ENCODE peak calls at places on chromosomes 3 and 15, in six cellular contexts. W is tibial nerve, C is prostate gland, P is fibroblast of lung, F is tibial artery, K is thoracic aorta. E is an unnamed sample.

GRCh38 chr15:80507638-80508316 is 103.6 kb downstream of the ARNT2 start:
- DNase-seq in P (peak; percentile 95), K (no peak), W (no peak), C (no peak), F (no peak), E (no peak)

GRCh38 chr15:75339531-75340240 is 3.8 kb downstream of the COMMD4 start:
- DNase-seq in F (no peak), C (no peak), P (no peak), K (no peak), W (no peak), E (no peak)

GRCh38 chr3:42055291-42055690 is 35.9 kb upstream of the TRAK1 start:
- DNase-seq in F (no peak), K (no peak), C (no peak), P (peak; percentile 49), W (no peak), E (no peak)

GRCh38 chr3:193134895-193135294 is 106.1 kb upstream of the PLAAT1 start:
- DNase-seq in K (no peak), P (peak; percentile 92), W (no peak), C (no peak), F (no peak), E (no peak)

GRCh38 chr3:153848701-153849100 is 272.5 kb upstream of the ARHGEF26 start:
- DNase-seq in W (no peak), F (no peak), P (no peak), C (no peak), K (no peak), E (no peak)

GRCh38 chr3:126449621-126450051 is 26.1 kb downstream of the ZXDC start:
- DNase-seq in P (no peak), W (no peak), F (no peak), K (no peak), C (no peak), E (no peak)

GRCh38 chr3:32292085-32292796 is 53.8 kb downstream of the CMTM8 start:
- DNase-seq in K (no peak), P (no peak), C (peak; percentile 36), F (no peak), W (no peak), E (no peak)

GRCh38 chr15:28873585-28874139 is 12.1 kb upstream of the APBA2 start:
- DNase-seq in C (no peak), W (no peak), K (no peak), P (no peak), F (no peak), E (peak; percentile 28)

GRCh38 chr3:126982125-126982521 is 792 bp upstream of the PLXNA1 start:
- DNase-seq in K (no peak), W (no peak), C (no peak), P (peak; percentile 45), F (no peak), E (no peak)

GRCh38 chr15:71251548-71252035 is 136.3 kb downstream of the THSD4 start:
- DNase-seq in F (no peak), W (no peak), P (peak; percentile 38), C (no peak), K (no peak), E (no peak)

GRCh38 chr3:172057059-172057458 is 17.7 kb downstream of the FNDC3B start:
- DNase-seq in F (no peak), C (no peak), P (no peak), W (no peak), K (no peak), E (no peak)
- H3K4me1 ChIP-seq in F (peaks cover 42% of the 10 kb centered on the region), C (no peaks in the 10 kb centered on the region), P (peaks cover 7% of the 10 kb centered on the region), W (peaks cover 88% of the 10 kb centered on the region), K (peaks cover 58% of the 10 kb centered on the region), E (peaks cover 31% of the 10 kb centered on the region)

GRCh38 chr3:149233323-149233722 is 11.7 kb upstream of the CP start:
- DNase-seq in P (no peak), F (no peak), W (no peak), C (no peak), K (no peak), E (no peak)
- H3K4me1 ChIP-seq in P (no peaks in the 10 kb centered on the region), F (no peaks in the 10 kb centered on the region), W (no peaks in the 10 kb centered on the region), C (no peaks in the 10 kb centered on the region), K (no peaks in the 10 kb centered on the region), E (no peaks in the 10 kb centered on the region)

GRCh38 chr3:4976109-4976508 is 3.1 kb upstream of the BHLHE40 start:
- DNase-seq in C (no peak), K (no peak), F (peak; percentile 81), W (no peak), P (peak; percentile 63), E (no peak)
- H3K4me1 ChIP-seq in C (peaks cover 7% of the 10 kb centered on the region), K (peaks cover 2% of the 10 kb centered on the region), F (peaks cover 9% of the 10 kb centered on the region), W (peaks cover 28% of the 10 kb centered on the region), P (peaks cover 6% of the 10 kb centered on the region), E (peaks cover 25% of the 10 kb centered on the region)

DNA sequence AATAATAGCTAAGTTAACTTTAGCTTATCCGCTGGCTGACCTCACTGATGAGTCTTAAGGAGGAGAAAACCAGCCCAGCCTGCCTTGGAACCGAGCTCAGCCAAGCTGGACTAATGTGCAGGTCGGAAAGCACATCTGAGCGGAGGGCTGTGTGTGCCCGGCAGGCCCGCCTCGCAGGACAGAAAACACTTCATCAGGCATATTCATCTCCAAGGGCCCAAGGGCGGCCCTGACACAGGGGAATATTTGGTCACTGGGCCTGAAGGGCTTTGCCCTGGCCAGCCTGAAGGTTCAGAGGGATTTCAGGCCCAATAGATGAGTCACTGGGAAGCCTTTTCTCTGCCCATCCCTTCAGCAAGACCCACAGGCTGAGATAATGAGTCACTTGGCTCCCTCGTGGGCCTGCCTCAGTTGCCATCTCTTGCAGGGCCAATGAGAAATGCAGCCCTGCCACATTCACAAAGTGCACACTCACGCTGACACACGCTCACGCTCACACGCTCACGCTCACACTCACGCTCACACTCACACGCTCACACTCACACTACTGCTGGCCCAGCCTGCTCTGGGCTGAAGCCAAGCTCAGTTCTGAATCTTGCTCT is 75.0 kb downstream of the SLC12A8 start:
- DNase-seq in C (no peak), F (no peak), K (no peak), W (no peak), P (peak; percentile 91), E (no peak)
- H3K4me1 ChIP-seq in C (peaks cover 4% of the 10 kb centered on the region), F (peaks cover 29% of the 10 kb centered on the region), K (peaks cover 24% of the 10 kb centered on the region), W (peaks cover 49% of the 10 kb centered on the region), P (peaks cover 23% of the 10 kb centered on the region), E (peaks cover 18% of the 10 kb centered on the region)

DNA sequence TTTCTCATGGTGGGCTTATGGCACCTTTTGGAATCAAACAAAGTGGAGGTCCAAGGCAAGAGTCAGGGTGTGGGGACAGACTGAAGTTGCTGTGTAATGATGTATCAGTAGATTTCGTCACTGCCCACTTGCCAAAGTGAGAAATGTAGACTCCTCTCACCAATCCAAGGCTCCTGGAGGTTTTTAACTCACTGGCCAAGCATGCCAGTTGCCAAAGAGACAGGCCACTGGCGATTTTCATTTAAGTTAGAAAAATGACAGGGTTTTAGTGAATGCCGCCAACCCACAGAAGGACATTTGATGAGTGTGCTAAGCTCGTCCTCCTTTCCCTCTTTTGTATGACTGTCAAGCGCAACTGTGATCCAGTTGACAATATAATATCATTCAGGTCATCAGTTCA is 209.2 kb downstream of the FEZF2 start:
- DNase-seq in C (no peak), W (no peak), P (no peak), F (no peak), K (no peak), E (no peak)
- H3K4me1 ChIP-seq in C (peaks cover 3% of the 10 kb centered on the region), W (peaks cover 30% of the 10 kb centered on the region), P (peaks cover 2% of the 10 kb centered on the region), F (peaks cover 59% of the 10 kb centered on the region), K (peaks cover 36% of the 10 kb centered on the region), E (no peaks in the 10 kb centered on the region)

E was measured in CD4-positive, alpha-beta memory T cell.